ENCODE peak calls at places on chromosomes 12 and 14, in nine cellular contexts. O is stimulated activated CD4-positive, alpha-beta T cell treated with anti-CD3 and anti-CD28 coated beads, Interleukin-4, amount 100 ng/mL, for 24 hours; D is activated T-cell treated with anti-CD3 and anti-CD28 coated beads for 1 hour; X is NCI-H748 treated with DMSO at 0.1 percent for 48 hours; B is iris pigment epithelial cell; E is activated T-helper 1 cell treated with Interleukin-2 at 50 U/mL for 16 hours; P is cardiac fibroblast; V is HEK293T; K is CD8-positive, alpha-beta T cell. Z is an unnamed sample.

GRCh38 chr12:46659032-46659703 is 166.6 kb downstream of the SLC38A4 start:
- DNase-seq in O (no peak), D (no peak), X (no peak), B (peak), E (no peak), P (peak), V (no peak), K (no peak), Z (no peak)

GRCh38 chr12:6825398-6826124 is 2.6 kb upstream of the P3H3 start:
- DNase-seq in O (peak), D (peak), X (peak), B (peak), E (peak), P (peak), V (peak), K (peak), Z (peak)

GRCh38 chr12:128815779-128816642 is 7.7 kb downstream of the SLC15A4 start:
- DNase-seq in O (no peak), D (no peak), X (no peak), B (no peak), E (no peak), P (no peak), V (no peak), K (no peak), Z (no peak)

GRCh38 chr12:6226002-6226700 is 26.0 kb downstream of the CD9 start:
- DNase-seq in O (no peak), D (no peak), X (no peak), B (peak), E (no peak), P (peak), V (no peak), K (no peak), Z (no peak)

GRCh38 chr14:100030441-100031153 is 34.6 kb upstream of the EVL start:
- DNase-seq in O (no peak), D (no peak), X (no peak), B (peak), E (no peak), P (peak), V (no peak), K (no peak), Z (peak)

GRCh38 chr14:95228240-95228639 is 70.9 kb upstream of the DICER1 start:
- DNase-seq in O (no peak), D (no peak), X (no peak), B (no peak), E (no peak), P (no peak), V (no peak), K (no peak), Z (no peak)

GRCh38 chr12:94426049-94426448 is 33.6 kb downstream of the CEP83 start:
- DNase-seq in O (no peak), D (no peak), X (no peak), B (no peak), E (no peak), P (no peak), V (no peak), K (no peak), Z (no peak)

GRCh38 chr12:57590536-57590891 is 478 bp upstream of the PIP4K2C start:
- DNase-seq in O (no peak), D (no peak), X (no peak), B (no peak), E (no peak), P (no peak), V (no peak), K (no peak), Z (no peak)

GRCh38 chr14:65618996-65619395 is 206.5 kb downstream of the FUT8 start:
- DNase-seq in O (no peak), D (no peak), X (no peak), B (no peak), E (no peak), P (no peak), V (no peak), K (no peak), Z (no peak)

GRCh38 chr14:79825046-79825521 is 386.2 kb downstream of the DIO2 start:
- DNase-seq in O (no peak), D (no peak), X (no peak), B (peak), E (no peak), P (peak), V (no peak), K (no peak), Z (peak)

GRCh38 chr14:40204441-40205175 is 772.4 kb upstream of the FBXO33 start:
- DNase-seq in O (no peak), D (no peak), X (no peak), B (no peak), E (no peak), P (no peak), V (no peak), K (no peak), Z (no peak)

GRCh38 chr14:78088941-78089340 is 81.2 kb upstream of the NRXN3 start:
- DNase-seq in O (no peak), D (no peak), X (no peak), B (no peak), E (no peak), P (no peak), V (no peak), K (no peak), Z (peak)

GRCh38 chr14:100348779-100349708 is 25.9 kb downstream of the SLC25A47 start:
- DNase-seq in O (no peak), D (no peak), X (peak), B (no peak), E (no peak), P (no peak), V (no peak), K (no peak), Z (no peak)

GRCh38 chr14:100804558-100805309 is 21.2 kb upstream of the MEG3 start:
- DNase-seq in O (no peak), D (no peak), X (no peak), B (no peak), E (no peak), P (no peak), V (no peak), K (no peak), Z (no peak)

GRCh38 chr12:76878899-76879709 is at the start of gene CSRP2:
- DNase-seq in O (peak), D (peak), X (peak), B (peak), E (peak), P (peak), V (peak), K (peak), Z (peak)

GRCh38 chr12:8033153-8034044 is 883 bp downstream of the FOXJ2 start:
- DNase-seq in O (peak), D (peak), X (no peak), B (peak), E (no peak), P (peak), V (peak), K (no peak), Z (peak)

GRCh38 chr12:90460681-90461080 is 494.3 kb downstream of the CCER1 start:
- DNase-seq in O (no peak), D (no peak), X (no peak), B (peak), E (no peak), P (peak), V (no peak), K (no peak), Z (no peak)